ENCODE peak calls at places on chromosomes 3 and 15, in eight cellular contexts. C is neural crest cell, K is A549, J is WERI-Rb-1, T is A673, N is fibroblast of lung, H is GM12865, B is MCF 10A. S is an unnamed sample.

GRCh38 chr3:9754678-9755077 is 4.9 kb downstream of the OGG1 start:
- DNase-seq in H (no peak), J (no peak), C (no peak), K (no peak), N (no peak), T (no peak), B (no peak), S (no peak)

GRCh38 chr3:10283638-10284037 is 9.1 kb downstream of the GHRL start:
- DNase-seq in K (no peak), C (no peak), T (no peak), B (peak), H (no peak), J (no peak), N (no peak), S (no peak)

GRCh38 chr3:158483701-158484100 is 87.3 kb upstream of the MLF1 start:
- DNase-seq in B (no peak), T (peak), H (no peak), N (no peak), J (no peak), C (no peak), K (no peak), S (no peak)

GRCh38 chr15:39999538-39999937 is 39.4 kb downstream of the SRP14 start:
- DNase-seq in N (no peak), J (no peak), B (no peak), H (no peak), C (no peak), T (no peak), K (no peak), S (no peak)

GRCh38 chr3:156406393-156406792 is 148.5 kb downstream of the SSR3 start:
- DNase-seq in J (no peak), K (no peak), C (no peak), T (no peak), B (no peak), N (no peak), H (no peak), S (no peak)

GRCh38 chr15:31461375-31461774 is 134.7 kb downstream of the KLF13 start:
- DNase-seq in K (no peak), H (no peak), N (no peak), J (no peak), T (no peak), B (no peak), C (no peak), S (no peak)

GRCh38 chr15:101146118-101146702 is 105.6 kb downstream of the CHSY1 start:
- DNase-seq in K (no peak), N (no peak), C (no peak), B (no peak), J (no peak), T (no peak), H (no peak), S (no peak)

GRCh38 chr3:167679526-167679925 is 25.8 kb upstream of the WDR49 start:
- DNase-seq in B (no peak), J (no peak), N (no peak), K (no peak), H (no peak), C (no peak), T (no peak), S (no peak)

GRCh38 chr3:183317886-183318845 is 65.1 kb downstream of the B3GNT5 start:
- DNase-seq in T (no peak), N (peak), B (peak), K (no peak), H (no peak), J (no peak), C (no peak), S (no peak)
- TF ChIP-seq CTCF in T (no peak), N (no peak), B (no peak), K (no peak), H (no peak), J (no peak), C (no peak), S (no peak)

DNA sequence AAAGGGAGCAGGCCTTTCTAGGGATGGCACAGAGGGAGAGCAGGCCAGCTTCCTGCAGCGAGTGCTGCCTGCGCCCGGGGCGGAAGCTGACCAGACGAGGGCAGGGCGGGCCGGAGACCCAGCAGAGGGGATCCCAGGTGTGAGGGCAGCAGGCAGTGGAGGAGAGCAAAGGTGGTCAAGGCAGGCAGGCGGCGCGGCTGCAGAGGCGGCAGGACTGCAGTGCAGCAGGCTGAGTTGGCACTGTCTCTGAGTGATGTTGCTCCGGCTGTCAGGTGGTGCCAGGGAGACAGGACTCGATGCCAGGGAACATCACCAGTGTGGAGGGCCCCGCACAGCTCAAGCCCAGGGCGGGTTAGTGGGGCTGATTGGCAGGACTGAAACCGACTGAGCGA is 22.3 kb upstream of the PLXNA1 start:
- DNase-seq in H (no peak), T (no peak), J (no peak), C (no peak), K (no peak), N (no peak), B (no peak), S (no peak)
- TF ChIP-seq CTCF in H (no peak), T (no peak), J (no peak), C (peak), K (no peak), N (no peak), B (peak), S (no peak)

DNA sequence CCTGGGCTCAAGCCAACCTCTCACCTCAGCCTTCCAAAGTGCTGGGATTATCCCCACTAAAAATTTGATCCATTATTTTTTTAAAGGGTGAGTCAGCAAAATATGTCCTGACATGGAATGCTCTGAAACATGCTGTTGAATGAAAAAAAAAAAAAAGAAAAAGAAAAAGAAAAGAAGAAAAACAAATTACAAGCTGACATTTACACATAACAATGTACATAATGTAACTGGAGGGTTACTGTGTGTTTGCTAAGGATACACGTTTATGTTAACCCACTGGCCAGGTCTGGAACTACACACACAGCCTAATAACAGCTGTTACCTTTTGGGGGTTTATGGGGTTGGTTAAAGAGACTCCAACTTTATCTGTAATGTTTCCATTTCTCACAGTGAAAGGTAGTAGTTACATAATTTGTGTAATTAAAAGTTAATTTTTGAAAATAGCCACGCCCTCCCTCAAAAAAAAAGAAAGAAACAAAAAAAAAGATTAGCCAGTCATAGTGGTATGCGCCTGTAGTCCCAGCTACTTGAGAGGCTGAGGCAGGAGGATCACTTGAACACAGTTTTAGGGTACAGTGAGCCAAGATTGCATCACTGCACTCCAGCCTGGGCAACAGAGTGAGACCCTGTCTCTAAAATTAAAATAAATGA is 3.1 kb upstream of the MESP2 start:
- DNase-seq in H (peak), B (peak), J (no peak), K (peak), N (peak), T (no peak), C (no peak), S (no peak)
- TF ChIP-seq CTCF in H (peak), B (peak), J (peak), K (no peak), N (peak), T (no peak), C (peak), S (peak)

GRCh38 chr3:49030331-49030730 is 1.1 kb upstream of the IMPDH2 start:
- DNase-seq in N (no peak), B (no peak), C (no peak), J (no peak), T (no peak), K (no peak), H (no peak), S (no peak)

GRCh38 chr3:49029563-49029884 is 326 bp upstream of the IMPDH2 start:
- DNase-seq in B (no peak), C (no peak), T (no peak), J (no peak), N (no peak), K (no peak), H (no peak), S (no peak)

GRCh38 chr3:49028298-49028672 is 913 bp downstream of the IMPDH2 start:
- DNase-seq in C (no peak), K (no peak), J (no peak), H (no peak), N (no peak), T (no peak), B (no peak), S (no peak)

GRCh38 chr3:49027634-49028033 is 1.6 kb downstream of the IMPDH2 start:
- DNase-seq in H (no peak), N (no peak), T (no peak), K (no peak), C (no peak), B (no peak), J (no peak), S (no peak)

DNA sequence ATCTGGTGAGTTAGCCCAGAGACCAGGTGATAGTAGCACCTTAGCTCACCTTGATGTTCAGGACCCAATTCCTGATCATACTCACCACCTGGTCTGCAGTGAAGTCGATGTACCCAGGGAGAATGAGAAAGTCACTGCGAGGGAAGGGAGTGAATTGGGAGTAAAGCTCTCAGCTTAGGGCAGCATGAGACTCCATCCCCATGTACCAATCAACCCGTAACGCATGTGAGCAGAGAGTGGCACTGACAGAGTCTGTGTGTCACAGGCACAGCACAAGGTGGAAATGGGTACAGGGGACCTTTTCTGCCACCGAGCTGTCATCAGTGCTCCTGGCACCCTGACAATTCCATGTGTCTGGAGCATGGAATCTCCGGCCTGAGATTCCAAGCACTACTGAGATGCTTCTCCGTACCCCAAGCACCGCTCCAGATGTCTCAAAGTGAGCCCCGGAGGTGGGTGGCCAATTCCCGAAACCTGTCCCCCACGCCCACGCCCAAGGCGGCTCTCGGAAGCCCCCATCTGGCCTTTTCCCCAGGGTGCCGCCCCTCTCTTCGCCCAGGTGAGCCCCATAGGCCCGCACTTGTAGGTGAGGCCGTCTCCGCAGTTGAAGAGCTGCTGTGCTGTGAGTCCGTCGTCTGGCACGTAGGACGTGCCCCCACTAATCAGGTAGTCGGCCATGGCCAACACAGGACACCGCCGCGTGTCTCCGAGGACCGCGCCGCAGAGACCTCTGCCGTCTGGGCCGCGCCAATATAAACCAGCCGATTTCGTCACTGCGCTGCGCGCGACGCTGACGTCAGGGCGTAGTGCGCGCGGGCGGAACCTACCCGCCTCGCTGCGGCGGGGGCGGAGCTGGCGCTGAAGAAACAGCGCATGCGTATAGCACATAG is at the start of gene IMPDH2:
- DNase-seq in J (peak), H (peak), N (peak), T (peak), B (peak), K (peak), C (peak), S (peak)
- TF ChIP-seq CTCF in J (no peak), H (no peak), N (no peak), T (no peak), B (no peak), K (no peak), C (no peak), S (no peak)

DNA sequence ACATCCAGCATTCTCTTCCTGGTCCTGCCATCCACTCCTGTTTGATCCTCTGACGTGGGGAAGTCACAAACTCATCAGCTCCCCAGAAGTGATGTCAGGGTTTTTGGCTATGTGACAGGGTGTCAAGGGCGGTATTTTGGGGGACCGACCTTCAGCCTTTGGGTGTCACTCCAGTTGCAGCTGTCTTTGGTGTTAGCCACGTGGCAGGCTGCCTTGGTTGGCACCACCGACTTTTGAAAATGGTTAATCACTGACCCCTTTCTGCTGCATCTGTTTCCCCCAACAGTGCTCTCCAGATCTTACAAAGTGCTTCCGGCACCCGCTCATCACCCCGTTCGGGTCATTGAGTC is 86.6 kb downstream of the TRAK1 start:
- DNase-seq in T (no peak), J (no peak), N (no peak), C (no peak), B (no peak), H (no peak), K (no peak), S (no peak)
- TF ChIP-seq CTCF in T (no peak), J (no peak), N (no peak), C (no peak), B (no peak), H (no peak), K (no peak), S (no peak)

GRCh38 chr3:129943020-129943419 is 31.5 kb upstream of the TRH start:
- DNase-seq in T (no peak), K (no peak), J (no peak), H (no peak), N (no peak), C (no peak), B (no peak), S (no peak)

GRCh38 chr3:129944709-129945108 is 29.8 kb upstream of the TRH start:
- DNase-seq in B (no peak), N (no peak), C (no peak), H (no peak), T (no peak), K (no peak), J (no peak), S (no peak)

GRCh38 chr3:129940086-129940485 is 34.4 kb upstream of the TRH start:
- DNase-seq in B (no peak), J (no peak), T (no peak), N (no peak), C (no peak), K (no peak), H (no peak), S (no peak)

GRCh38 chr3:129938140-129938930 is 36.2 kb upstream of the TRH start:
- DNase-seq in C (no peak), B (no peak), J (peak), T (peak), H (no peak), K (no peak), N (no peak), S (no peak)

DNA sequence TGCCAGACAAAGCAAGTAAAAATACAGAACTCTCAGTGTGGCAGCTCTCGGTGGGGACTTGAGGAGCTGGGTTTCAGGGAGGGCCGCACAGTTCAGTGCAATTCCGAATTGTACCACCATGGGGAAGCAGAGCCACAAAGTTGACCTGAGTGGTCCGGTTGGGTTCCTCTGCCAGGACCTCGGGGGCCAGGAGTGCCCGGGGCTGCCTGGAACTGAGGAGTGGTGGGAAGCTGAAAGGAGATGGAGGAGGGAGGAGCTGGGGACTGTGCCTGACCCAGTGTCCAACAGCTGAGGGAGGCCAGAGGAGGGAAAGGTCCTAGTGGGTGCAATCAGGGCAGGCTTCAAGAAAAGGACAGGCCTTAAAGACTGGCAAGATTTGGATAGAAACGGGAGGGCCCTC is 32.2 kb upstream of the TRH start:
- DNase-seq in H (peak), C (peak), J (peak), B (peak), T (peak), K (peak), N (peak), S (peak)
- TF ChIP-seq CTCF in H (peak), C (peak), J (peak), B (peak), T (peak), K (peak), N (peak), S (peak)

GRCh38 chr3:97967966-97968365 is 4.3 kb downstream of the RIOX2 start:
- DNase-seq in K (no peak), H (no peak), B (no peak), N (no peak), T (no peak), C (no peak), J (peak), S (peak)
- TF ChIP-seq CTCF in K (no peak), H (no peak), B (no peak), N (no peak), T (no peak), C (peak), J (peak), S (no peak)

GRCh38 chr3:7146529-7146928 is 285.6 kb downstream of the GRM7 start:
- DNase-seq in N (no peak), K (no peak), C (no peak), T (no peak), B (no peak), H (no peak), J (no peak), S (no peak)

GRCh38 chr3:7144696-7145308 is 283.9 kb downstream of the GRM7 start:
- DNase-seq in K (peak), C (peak), J (peak), N (peak), H (peak), T (peak), B (peak), S (peak)
- TF ChIP-seq CTCF in K (peak), C (peak), J (peak), N (no peak), H (peak), T (peak), B (peak), S (peak)

GRCh38 chr15:73324496-73325170 is 44.1 kb downstream of the HCN4 start:
- DNase-seq in K (no peak), H (no peak), J (no peak), N (no peak), C (no peak), B (no peak), T (no peak), S (no peak)

GRCh38 chr15:73323374-73323955 is 45.3 kb downstream of the HCN4 start:
- DNase-seq in C (no peak), K (no peak), B (no peak), T (no peak), N (no peak), J (no peak), H (no peak), S (no peak)

GRCh38 chr15:73326157-73326556 is 42.6 kb downstream of the HCN4 start:
- DNase-seq in N (no peak), T (peak), K (no peak), B (no peak), J (no peak), C (no peak), H (no peak), S (no peak)

GRCh38 chr15:73323956-73324355 is 44.8 kb downstream of the HCN4 start:
- DNase-seq in K (no peak), T (no peak), J (no peak), C (no peak), H (no peak), B (no peak), N (no peak), S (no peak)

GRCh38 chr15:73325191-73325980 is 43.4 kb downstream of the HCN4 start:
- DNase-seq in T (peak), J (peak), K (no peak), N (no peak), B (no peak), C (no peak), H (peak), S (peak)
- TF ChIP-seq CTCF in T (peak), J (peak), K (no peak), N (no peak), B (peak), C (peak), H (peak), S (no peak)

GRCh38 chr15:27527490-27528067 is 556.6 kb downstream of the GABRG3 start:
- DNase-seq in H (no peak), T (no peak), C (no peak), K (no peak), B (no peak), N (no peak), J (no peak), S (no peak)
- TF ChIP-seq CTCF in H (no peak), T (peak), C (peak), K (peak), B (no peak), N (no peak), J (peak), S (peak)